ENCODE peak calls at places on chromosome 5, in six cellular contexts. R is upper lobe of right lung, O is GM23338, F is OCI-LY7, P is lung, Y is body of pancreas. G is an unnamed sample.

GRCh38 chr5:127572930-127573329 is 55.5 kb downstream of the PRRC1 start:
- DNase-seq in F (peak; percentile 21), Y (no peak), R (no peak), P (no peak), O (peak; percentile 28), G (peak; percentile 31)

GRCh38 chr5:131672791-131673190 is 37.8 kb upstream of the RAPGEF6 start:
- DNase-seq in R (no peak), F (no peak), Y (no peak), O (no peak), P (no peak), G (no peak)

GRCh38 chr5:124806026-124806856 is 59.8 kb upstream of the ZNF608 start:
- DNase-seq in Y (peak; percentile 86), F (no peak), O (peak; percentile 39), R (peak; percentile 81), P (peak; percentile 70), G (no peak)

GRCh38 chr5:177317959-177318377 is 6.3 kb upstream of the MXD3 start:
- DNase-seq in Y (peak; percentile 92), P (peak; percentile 76), F (peak; percentile 82), O (peak; percentile 87), R (peak; percentile 75), G (peak; percentile 88)

GRCh38 chr5:176697929-176698520 is 50.7 kb downstream of the TSPAN17 start:
- DNase-seq in Y (no peak), P (no peak), F (no peak), O (peak; percentile 68), R (no peak), G (no peak)

GRCh38 chr5:103514381-103514780 is 48.2 kb downstream of the NUDT12 start:
- DNase-seq in F (no peak), O (no peak), Y (no peak), R (no peak), P (no peak), G (no peak)

GRCh38 chr5:77170-77501 is 14.8 kb upstream of the PLEKHG4B start:
- DNase-seq in Y (no peak), F (no peak), R (no peak), O (no peak), P (no peak), G (no peak)

GRCh38 chr5:158695595-158696330 is 404.0 kb downstream of the EBF1 start:
- DNase-seq in F (peak; percentile 90), O (peak; percentile 86), Y (peak; percentile 63), R (peak; percentile 84), P (peak; percentile 68), G (peak; percentile 87)

GRCh38 chr5:171323806-171324632 is 15.0 kb downstream of the TLX3 start:
- DNase-seq in P (no peak), R (peak; percentile 43), O (peak; percentile 26), Y (no peak), F (no peak), G (no peak)

GRCh38 chr5:99061711-99062110 is 132.9 kb upstream of the CHD1 start:
- DNase-seq in O (no peak), F (no peak), R (no peak), P (no peak), Y (no peak), G (no peak)

GRCh38 chr5:100828756-100829342 is 74.2 kb downstream of the ST8SIA4 start:
- DNase-seq in Y (no peak), O (no peak), R (no peak), F (no peak), P (no peak), G (no peak)

GRCh38 chr5:135878156-135878620 is 17.5 kb downstream of the IL9 start:
- DNase-seq in P (no peak), Y (no peak), O (no peak), R (no peak), F (no peak), G (no peak)

GRCh38 chr5:142475102-142475501 is 150.3 kb upstream of the SPRY4 start:
- DNase-seq in P (no peak), R (no peak), O (peak; percentile 61), Y (no peak), F (no peak), G (no peak)

GRCh38 chr5:171736976-171737848 is 48.4 kb upstream of the SMIM23 start:
- DNase-seq in F (no peak), R (peak; percentile 71), O (no peak), Y (peak; percentile 31), P (peak; percentile 39), G (no peak)

GRCh38 chr5:3010301-3010952 is 258.9 kb upstream of the IRX2 start:
- DNase-seq in R (peak; percentile 7), F (no peak), O (no peak), P (no peak), Y (no peak), G (no peak)

GRCh38 chr5:79567926-79568549 is 44.2 kb upstream of the TENT2 start:
- DNase-seq in P (no peak), R (no peak), F (no peak), Y (no peak), O (no peak), G (no peak)

GRCh38 chr5:7667216-7667767 is 183.6 kb downstream of the CFAP90 start:
- DNase-seq in Y (no peak), O (no peak), R (no peak), F (no peak), P (no peak), G (no peak)

GRCh38 chr5:16544607-16545374 is 72.0 kb downstream of the RETREG1 start:
- DNase-seq in F (no peak), R (no peak), Y (no peak), O (no peak), P (no peak), G (no peak)

GRCh38 chr5:1000329-1000728 is 8.3 kb upstream of the NKD2 start:
- DNase-seq in F (no peak), O (no peak), Y (no peak), P (peak; percentile 18), R (no peak), G (no peak)

GRCh38 chr5:31427013-31427783 is 104.7 kb downstream of the DROSHA start:
- DNase-seq in Y (no peak), O (peak; percentile 43), F (no peak), P (no peak), R (no peak), G (no peak)

GRCh38 chr5:175609504-175609903 is 48.4 kb upstream of the HRH2 start:
- DNase-seq in R (no peak), F (no peak), O (no peak), Y (no peak), P (no peak), G (no peak)

GRCh38 chr5:133399247-133399891 is 213.0 kb downstream of the FSTL4 start:
- DNase-seq in O (no peak), F (no peak), R (no peak), Y (no peak), P (peak; percentile 16), G (no peak)

GRCh38 chr5:166200532-166200931 is 2090.9 kb upstream of the WWC1 start:
- DNase-seq in Y (no peak), F (no peak), R (no peak), O (no peak), P (no peak), G (no peak)

GRCh38 chr5:14996997-14997396 is 125.4 kb upstream of the ANKH start:
- DNase-seq in P (no peak), O (no peak), R (no peak), Y (no peak), F (peak; percentile 45), G (peak; percentile 76)

GRCh38 chr5:177498013-177498847 is 826 bp upstream of the PDLIM7 start:
- DNase-seq in O (peak; percentile 83), R (peak; percentile 78), P (no peak), F (no peak), Y (no peak), G (peak; percentile 44)

GRCh38 chr5:77881528-77881927 is 105.4 kb upstream of the TBCA start:
- DNase-seq in O (no peak), F (no peak), R (no peak), Y (no peak), P (no peak), G (no peak)

GRCh38 chr5:158832096-158832495 is 267.6 kb downstream of the EBF1 start:
- DNase-seq in O (no peak), F (no peak), P (no peak), Y (no peak), R (no peak), G (no peak)

GRCh38 chr5:80466669-80467485 is 21.0 kb upstream of the FAM151B start:
- DNase-seq in Y (no peak), P (no peak), R (no peak), F (no peak), O (no peak), G (no peak)

GRCh38 chr5:56620903-56621680 is 194.3 kb upstream of the MAP3K1 start:
- DNase-seq in R (no peak), Y (no peak), P (no peak), F (no peak), O (no peak), G (no peak)
- TF ChIP-seq CTCF in R (no peak), Y (no peak), P (no peak), F (no peak), O (no peak), G (no peak)

GRCh38 chr5:5141011-5141599 is 975 bp downstream of the ADAMTS16 start:
- DNase-seq in R (no peak), F (no peak), O (peak; percentile 42), Y (no peak), P (no peak), G (no peak)
- H3K4me3 ChIP-seq in R (no peak overlapping the region), F (no peak overlapping the region), O (peak overlapping the region; percentile 67), Y (peak overlapping the region; percentile 30), P (no peak overlapping the region), G (no peak overlapping the region)

DNA sequence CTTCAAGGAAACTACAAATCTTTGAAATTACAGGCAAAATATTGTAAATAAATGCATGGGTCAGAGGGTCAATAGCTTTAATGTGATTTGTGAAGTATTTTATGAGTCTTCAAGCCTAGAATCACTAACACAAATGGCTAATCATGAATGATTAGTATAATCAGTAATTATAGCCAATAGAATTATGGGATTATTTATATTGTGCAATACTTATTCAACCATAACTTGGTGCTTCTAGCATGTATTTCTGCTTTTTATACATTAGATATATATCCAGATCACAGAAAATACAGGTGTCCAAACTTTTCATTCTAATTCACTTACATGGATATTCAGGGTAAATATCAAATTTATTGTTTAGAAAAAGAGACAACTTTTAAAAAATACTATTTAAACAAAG is 12.1 kb downstream of the HCN1 start:
- DNase-seq in O (no peak), Y (no peak), R (no peak), P (no peak), F (no peak), G (no peak)
- TF ChIP-seq CTCF in O (no peak), Y (no peak), R (no peak), P (no peak), F (no peak), G (no peak)

GRCh38 chr5:168291961-168292782 is 727 bp downstream of the WWC1 start:
- DNase-seq in R (peak; percentile 73), O (peak; percentile 81), F (no peak), P (no peak), Y (peak; percentile 50), G (peak; percentile 40)
- H3K4me3 ChIP-seq in R (peak overlapping the region; percentile 54), O (peak overlapping the region; percentile 56), F (no peak overlapping the region), P (peak overlapping the region; percentile 49), Y (peak overlapping the region; percentile 67), G (peak overlapping the region; percentile 62)